ENCODE peak calls at places on chromosomes 11 and 22, in nine cellular contexts. One of them, this sample, is unnamed.

GRCh38 chr11:10657308-10658271 is 36.0 kb downstream of the IRAG1 start:
- DNase-seq in GM12865: peak
- DNase-seq in spleen: no peak
- DNase-seq in pancreas: no peak
- DNase-seq in brain microvascular endothelial cell: peak
- DNase-seq in H7: no peak
- DNase-seq in body of pancreas: no peak
- DNase-seq in mesendoderm: no peak
- DNase-seq in tibial nerve: no peak
- DNase-seq in this sample: no peak

GRCh38 chr11:19816040-19816439 is 103.4 kb downstream of the NAV2 start:
- DNase-seq in body of pancreas: peak
- DNase-seq in spleen: no peak
- DNase-seq in pancreas: peak
- DNase-seq in H7: peak
- DNase-seq in mesendoderm: peak
- DNase-seq in GM12865: no peak
- DNase-seq in brain microvascular endothelial cell: no peak
- DNase-seq in tibial nerve: no peak
- DNase-seq in this sample: no peak

GRCh38 chr11:95695181-95695580 is 94.4 kb downstream of the FAM76B start:
- DNase-seq in brain microvascular endothelial cell: no peak
- DNase-seq in pancreas: no peak
- DNase-seq in tibial nerve: no peak
- DNase-seq in spleen: no peak
- DNase-seq in H7: no peak
- DNase-seq in mesendoderm: no peak
- DNase-seq in GM12865: no peak
- DNase-seq in body of pancreas: no peak
- DNase-seq in this sample: no peak

GRCh38 chr22:29092243-29092642 is 19.4 kb downstream of the KREMEN1 start:
- DNase-seq in tibial nerve: no peak
- DNase-seq in pancreas: peak
- DNase-seq in spleen: no peak
- DNase-seq in body of pancreas: peak
- DNase-seq in mesendoderm: no peak
- DNase-seq in H7: no peak
- DNase-seq in GM12865: no peak
- DNase-seq in brain microvascular endothelial cell: no peak
- DNase-seq in this sample: no peak

GRCh38 chr11:72932132-72932570 is 117.9 kb downstream of the ATG16L2 start:
- DNase-seq in body of pancreas: no peak
- DNase-seq in GM12865: no peak
- DNase-seq in tibial nerve: no peak
- DNase-seq in pancreas: no peak
- DNase-seq in brain microvascular endothelial cell: no peak
- DNase-seq in mesendoderm: no peak
- DNase-seq in spleen: no peak
- DNase-seq in H7: no peak
- DNase-seq in this sample: no peak

GRCh38 chr11:74397531-74398243 is 546 bp downstream of the PGM2L1 start:
- DNase-seq in tibial nerve: no peak
- DNase-seq in brain microvascular endothelial cell: peak
- DNase-seq in mesendoderm: peak
- DNase-seq in H7: peak
- DNase-seq in body of pancreas: peak
- DNase-seq in GM12865: peak
- DNase-seq in pancreas: peak
- DNase-seq in spleen: peak
- DNase-seq in this sample: peak

GRCh38 chr11:45169310-45170072 is 23.1 kb downstream of the PRDM11 start:
- DNase-seq in mesendoderm: no peak
- DNase-seq in body of pancreas: no peak
- DNase-seq in tibial nerve: no peak
- DNase-seq in pancreas: no peak
- DNase-seq in GM12865: no peak
- DNase-seq in brain microvascular endothelial cell: no peak
- DNase-seq in H7: no peak
- DNase-seq in spleen: no peak
- DNase-seq in this sample: no peak

GRCh38 chr11:3995949-3996554 is 98.5 kb upstream of the RRM1 start:
- DNase-seq in pancreas: no peak
- DNase-seq in brain microvascular endothelial cell: peak
- DNase-seq in mesendoderm: peak
- DNase-seq in tibial nerve: no peak
- DNase-seq in body of pancreas: no peak
- DNase-seq in H7: no peak
- DNase-seq in GM12865: no peak
- DNase-seq in spleen: no peak
- DNase-seq in this sample: no peak

GRCh38 chr22:28955817-28956216 is 72.4 kb downstream of the ZNRF3 start:
- DNase-seq in mesendoderm: no peak
- DNase-seq in pancreas: no peak
- DNase-seq in H7: no peak
- DNase-seq in spleen: no peak
- DNase-seq in brain microvascular endothelial cell: no peak
- DNase-seq in GM12865: peak
- DNase-seq in tibial nerve: no peak
- DNase-seq in body of pancreas: no peak
- DNase-seq in this sample: no peak

GRCh38 chr11:15468471-15468870 is 353.7 kb downstream of the INSC start:
- DNase-seq in pancreas: no peak
- DNase-seq in mesendoderm: no peak
- DNase-seq in body of pancreas: no peak
- DNase-seq in spleen: no peak
- DNase-seq in tibial nerve: no peak
- DNase-seq in GM12865: no peak
- DNase-seq in H7: no peak
- DNase-seq in brain microvascular endothelial cell: peak
- DNase-seq in this sample: no peak

GRCh38 chr11:134944986-134945385 is 532.9 kb upstream of the B3GAT1 start:
- DNase-seq in spleen: no peak
- DNase-seq in H7: no peak
- DNase-seq in GM12865: no peak
- DNase-seq in tibial nerve: no peak
- DNase-seq in pancreas: no peak
- DNase-seq in body of pancreas: no peak
- DNase-seq in mesendoderm: no peak
- DNase-seq in brain microvascular endothelial cell: no peak
- DNase-seq in this sample: no peak

GRCh38 chr22:37561209-37562048 is 1.1 kb downstream of the CDC42EP1 start:
- DNase-seq in GM12865: peak
- DNase-seq in spleen: peak
- DNase-seq in pancreas: peak
- DNase-seq in H7: peak
- DNase-seq in tibial nerve: peak
- DNase-seq in brain microvascular endothelial cell: peak
- DNase-seq in mesendoderm: peak
- DNase-seq in body of pancreas: peak
- DNase-seq in this sample: peak

GRCh38 chr11:6357222-6357621 is 33.1 kb upstream of the SMPD1 start:
- DNase-seq in body of pancreas: peak
- DNase-seq in mesendoderm: peak
- DNase-seq in tibial nerve: no peak
- DNase-seq in GM12865: peak
- DNase-seq in H7: no peak
- DNase-seq in spleen: no peak
- DNase-seq in pancreas: peak
- DNase-seq in brain microvascular endothelial cell: peak
- DNase-seq in this sample: no peak

GRCh38 chr11:95149659-95150294 is 60.1 kb downstream of the ENDOD1 start:
- DNase-seq in pancreas: peak
- DNase-seq in H7: peak
- DNase-seq in spleen: peak
- DNase-seq in mesendoderm: peak
- DNase-seq in body of pancreas: peak
- DNase-seq in GM12865: no peak
- DNase-seq in tibial nerve: peak
- DNase-seq in brain microvascular endothelial cell: no peak
- DNase-seq in this sample: no peak

GRCh38 chr11:35682230-35683195 is 19.9 kb downstream of the TRIM44 start:
- DNase-seq in tibial nerve: no peak
- DNase-seq in GM12865: no peak
- DNase-seq in mesendoderm: peak
- DNase-seq in H7: no peak
- DNase-seq in pancreas: no peak
- DNase-seq in spleen: no peak
- DNase-seq in body of pancreas: no peak
- DNase-seq in brain microvascular endothelial cell: no peak
- DNase-seq in this sample: peak

GRCh38 chr11:65431452-65432132 is 9.0 kb downstream of the NEAT1 start:
- DNase-seq in H7: no peak
- DNase-seq in spleen: no peak
- DNase-seq in brain microvascular endothelial cell: no peak
- DNase-seq in GM12865: peak
- DNase-seq in body of pancreas: no peak
- DNase-seq in pancreas: no peak
- DNase-seq in tibial nerve: no peak
- DNase-seq in mesendoderm: no peak
- DNase-seq in this sample: no peak

GRCh38 chr11:14973621-14974020 is 1.5 kb upstream of the CALCA start:
- DNase-seq in body of pancreas: no peak
- DNase-seq in spleen: peak
- DNase-seq in pancreas: no peak
- DNase-seq in H7: peak
- DNase-seq in GM12865: peak
- DNase-seq in brain microvascular endothelial cell: no peak
- DNase-seq in tibial nerve: no peak
- DNase-seq in mesendoderm: peak
- DNase-seq in this sample: no peak

GRCh38 chr11:12696911-12697581 is 22.8 kb downstream of the TEAD1 start:
- DNase-seq in mesendoderm: peak
- DNase-seq in brain microvascular endothelial cell: no peak
- DNase-seq in GM12865: no peak
- DNase-seq in body of pancreas: no peak
- DNase-seq in H7: no peak
- DNase-seq in tibial nerve: no peak
- DNase-seq in pancreas: no peak
- DNase-seq in spleen: no peak
- DNase-seq in this sample: no peak

GRCh38 chr22:50199836-50200332 is 927 bp upstream of the SELENOO start:
- DNase-seq in body of pancreas: peak
- DNase-seq in GM12865: no peak
- DNase-seq in mesendoderm: peak
- DNase-seq in H7: peak
- DNase-seq in pancreas: peak
- DNase-seq in tibial nerve: no peak
- DNase-seq in brain microvascular endothelial cell: no peak
- DNase-seq in spleen: peak
- DNase-seq in this sample: peak

GRCh38 chr11:73715551-73715950 is 45.3 kb downstream of the RAB6A start:
- DNase-seq in GM12865: no peak
- DNase-seq in body of pancreas: no peak
- DNase-seq in tibial nerve: no peak
- DNase-seq in brain microvascular endothelial cell: no peak
- DNase-seq in H7: no peak
- DNase-seq in mesendoderm: no peak
- DNase-seq in spleen: no peak
- DNase-seq in pancreas: no peak
- DNase-seq in this sample: no peak

GRCh38 chr11:122153746-122154145 is 37.7 kb upstream of the BLID start:
- DNase-seq in brain microvascular endothelial cell: no peak
- DNase-seq in tibial nerve: no peak
- DNase-seq in GM12865: peak
- DNase-seq in pancreas: no peak
- DNase-seq in H7: no peak
- DNase-seq in body of pancreas: no peak
- DNase-seq in spleen: no peak
- DNase-seq in mesendoderm: no peak
- DNase-seq in this sample: no peak
- H3K4me3 ChIP-seq in brain microvascular endothelial cell: no peak
- H3K4me3 ChIP-seq in tibial nerve: no peak
- H3K4me3 ChIP-seq in GM12865: no peak
- H3K4me3 ChIP-seq in pancreas: no peak
- H3K4me3 ChIP-seq in H7: no peak
- H3K4me3 ChIP-seq in body of pancreas: no peak
- H3K4me3 ChIP-seq in spleen: no peak
- H3K4me3 ChIP-seq in mesendoderm: no peak
- H3K4me3 ChIP-seq in this sample: no peak

DNA sequence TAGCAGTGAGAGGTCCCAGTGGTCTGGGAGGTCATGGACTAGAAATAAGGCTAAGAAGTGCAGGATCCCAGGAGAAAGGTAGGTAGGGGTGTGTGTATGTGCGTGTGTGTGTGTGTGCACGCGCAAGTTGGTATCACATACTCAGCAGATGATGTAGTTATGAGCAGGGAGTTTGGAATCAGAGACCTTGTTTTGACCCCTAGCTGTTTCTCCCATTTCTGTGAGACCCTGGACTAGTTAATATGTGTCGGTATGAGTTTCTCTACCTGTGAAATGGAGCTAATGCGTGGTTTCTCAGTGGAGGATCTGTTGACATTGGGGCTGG is 1.3 kb downstream of the SERPING1 start:
- DNase-seq in tibial nerve: no peak
- DNase-seq in mesendoderm: peak
- DNase-seq in brain microvascular endothelial cell: peak
- DNase-seq in pancreas: no peak
- DNase-seq in body of pancreas: no peak
- DNase-seq in H7: no peak
- DNase-seq in spleen: no peak
- DNase-seq in GM12865: no peak
- DNase-seq in this sample: no peak
- H3K4me3 ChIP-seq in tibial nerve: peak
- H3K4me3 ChIP-seq in mesendoderm: no peak
- H3K4me3 ChIP-seq in brain microvascular endothelial cell: no peak
- H3K4me3 ChIP-seq in pancreas: peak
- H3K4me3 ChIP-seq in body of pancreas: no peak
- H3K4me3 ChIP-seq in H7: no peak
- H3K4me3 ChIP-seq in spleen: no peak
- H3K4me3 ChIP-seq in GM12865: no peak
- H3K4me3 ChIP-seq in this sample: no peak

DNA sequence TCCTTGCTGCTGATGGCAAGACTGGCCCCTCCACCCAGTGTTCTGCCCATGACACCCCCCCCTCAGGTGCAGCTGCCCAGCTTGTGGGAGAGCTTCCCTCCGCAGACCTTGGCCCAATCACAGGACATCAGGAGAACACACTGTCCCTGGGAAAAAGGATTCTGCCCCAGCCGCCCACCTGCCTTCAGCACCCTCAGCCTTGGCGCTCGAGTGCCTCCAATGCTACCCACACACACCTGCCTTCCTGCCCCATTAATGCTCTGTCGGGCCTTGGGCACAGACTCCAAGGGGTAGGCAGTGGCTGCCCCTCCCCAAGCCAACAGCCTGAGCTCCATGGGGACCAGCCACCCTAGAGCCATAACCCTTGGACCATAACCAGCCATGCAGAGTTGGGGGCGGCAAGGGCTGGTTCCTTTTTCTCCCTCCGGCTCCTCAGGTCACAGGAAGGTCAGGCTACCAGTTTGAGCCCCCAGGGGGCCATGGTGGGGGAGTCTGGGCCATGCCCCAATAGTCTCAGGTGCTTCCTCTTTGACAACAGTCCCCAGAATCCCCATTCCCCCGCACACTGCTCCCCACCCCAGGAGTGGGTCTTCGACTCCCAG is 1.3 kb upstream of the ZNF70 start:
- DNase-seq in H7: peak
- DNase-seq in brain microvascular endothelial cell: no peak
- DNase-seq in mesendoderm: no peak
- DNase-seq in spleen: peak
- DNase-seq in tibial nerve: no peak
- DNase-seq in pancreas: peak
- DNase-seq in GM12865: peak
- DNase-seq in body of pancreas: no peak
- DNase-seq in this sample: no peak
- H3K4me3 ChIP-seq in H7: peak
- H3K4me3 ChIP-seq in brain microvascular endothelial cell: no peak
- H3K4me3 ChIP-seq in mesendoderm: no peak
- H3K4me3 ChIP-seq in spleen: no peak
- H3K4me3 ChIP-seq in tibial nerve: no peak
- H3K4me3 ChIP-seq in pancreas: no peak
- H3K4me3 ChIP-seq in GM12865: peak
- H3K4me3 ChIP-seq in body of pancreas: no peak
- H3K4me3 ChIP-seq in this sample: no peak

GRCh38 chr11:87832216-87832615 is 343.0 kb downstream of the RAB38 start:
- DNase-seq in GM12865: no peak
- DNase-seq in pancreas: no peak
- DNase-seq in body of pancreas: no peak
- DNase-seq in tibial nerve: no peak
- DNase-seq in H7: no peak
- DNase-seq in mesendoderm: no peak
- DNase-seq in spleen: no peak
- DNase-seq in brain microvascular endothelial cell: no peak
- DNase-seq in this sample: no peak
- H3K4me3 ChIP-seq in GM12865: no peak
- H3K4me3 ChIP-seq in pancreas: no peak
- H3K4me3 ChIP-seq in body of pancreas: no peak
- H3K4me3 ChIP-seq in tibial nerve: no peak
- H3K4me3 ChIP-seq in H7: no peak
- H3K4me3 ChIP-seq in mesendoderm: no peak
- H3K4me3 ChIP-seq in spleen: no peak
- H3K4me3 ChIP-seq in brain microvascular endothelial cell: no peak
- H3K4me3 ChIP-seq in this sample: no peak

This sample was measured in WERI-Rb-1.